ENCODE peak calls at places on chromosomes 7 and 10, in eight cellular contexts. P is A549, U is HCT116, X is HepG2, M is K562, K is endothelial cell of umbilical vein, B is H1, N is GM12878. Y is an unnamed sample.

GRCh38 chr10:72875250-72876055 is 18.1 kb upstream of the OIT3 start:
- DNase-seq in P (peak; percentile 49), U (peak; percentile 12), X (peak; percentile 18), M (peak; percentile 55), K (peak; percentile 66), B (no peak), N (no peak), Y (peak; percentile 59)

GRCh38 chr7:154638286-154638685 is 364.6 kb downstream of the PAXIP1 start:
- DNase-seq in P (no peak), U (no peak), X (no peak), M (no peak), K (no peak), B (no peak), N (no peak), Y (no peak)

GRCh38 chr7:23930312-23930711 is 220.3 kb downstream of the STK31 start:
- DNase-seq in P (no peak), U (no peak), X (no peak), M (no peak), K (no peak), B (no peak), N (no peak), Y (no peak)

GRCh38 chr7:88312061-88312663 is 5.5 kb upstream of the STEAP4 start:
- DNase-seq in P (no peak), U (no peak), X (no peak), M (no peak), K (no peak), B (no peak), N (no peak), Y (no peak)

GRCh38 chr7:151611878-151612277 is 92.2 kb upstream of the RHEB start:
- DNase-seq in P (no peak), U (no peak), X (no peak), M (no peak), K (no peak), B (no peak), N (no peak), Y (no peak)

GRCh38 chr7:155984028-155984607 is 171.9 kb upstream of the SHH start:
- DNase-seq in P (no peak), U (no peak), X (no peak), M (no peak), K (no peak), B (no peak), N (no peak), Y (no peak)

GRCh38 chr10:31475514-31475913 is 156.5 kb downstream of the ZEB1 start:
- DNase-seq in P (peak; percentile 14), U (no peak), X (no peak), M (no peak), K (no peak), B (no peak), N (no peak), Y (no peak)

GRCh38 chr7:151179287-151179860 is 7.7 kb downstream of the ASB10 start:
- DNase-seq in P (no peak), U (no peak), X (no peak), M (no peak), K (no peak), B (no peak), N (no peak), Y (no peak)

GRCh38 chr10:71613303-71613777 is 106.2 kb downstream of the C10orf105 start:
- DNase-seq in P (no peak), U (peak; percentile 12), X (no peak), M (peak; percentile 80), K (no peak), B (no peak), N (no peak), Y (no peak)

GRCh38 chr10:116960066-116960465 is 44.9 kb downstream of the SHTN1 start:
- DNase-seq in P (no peak), U (no peak), X (no peak), M (no peak), K (no peak), B (no peak), N (no peak), Y (no peak)

GRCh38 chr7:66140924-66141323 is 26.3 kb downstream of the CRCP start:
- DNase-seq in P (peak; percentile 51), U (no peak), X (no peak), M (peak; percentile 42), K (peak; percentile 64), B (no peak), N (no peak), Y (peak; percentile 56)

GRCh38 chr7:91083855-91084644 is 180.2 kb upstream of the FZD1 start:
- DNase-seq in P (no peak), U (no peak), X (no peak), M (no peak), K (peak; percentile 42), B (no peak), N (no peak), Y (no peak)

GRCh38 chr10:132179551-132180392 is 7.0 kb upstream of the DPYSL4 start:
- DNase-seq in P (peak; percentile 65), U (no peak), X (peak; percentile 27), M (no peak), K (no peak), B (no peak), N (no peak), Y (no peak)

GRCh38 chr10:121085386-121085785 is 234.2 kb downstream of the WDR11 start:
- DNase-seq in P (no peak), U (no peak), X (no peak), M (no peak), K (no peak), B (no peak), N (no peak), Y (no peak)
- TF ChIP-seq MAX in P (no peak), U (no peak), X (no peak), M (no peak), K (no peak), B (no peak), N (no peak), Y (no peak)

GRCh38 chr7:39732837-39733804 is 109.7 kb downstream of the RALA start:
- DNase-seq in P (peak; percentile 91), U (peak; percentile 87), X (peak; percentile 68), M (peak; percentile 89), K (peak; percentile 93), B (peak; percentile 99), N (peak; percentile 95), Y (peak; percentile 100)
- TF ChIP-seq POLR2A in P (peak; percentile 66), U (no peak), X (no peak), M (peak; percentile 63), K (peak; percentile 34), B (peak; percentile 61), N (peak; percentile 91), Y (peak; percentile 65)

GRCh38 chr10:18417950-18418527 is 233.3 kb downstream of the NSUN6 start:
- DNase-seq in P (no peak), U (no peak), X (no peak), M (no peak), K (no peak), B (no peak), N (no peak), Y (no peak)
- TF ChIP-seq MAX in P (no peak), U (no peak), X (no peak), M (no peak), K (no peak), B (no peak), N (no peak), Y (no peak)

GRCh38 chr7:128831994-128832879 is 2.0 kb downstream of the FLNC start:
- DNase-seq in P (no peak), U (no peak), X (no peak), M (peak; percentile 97), K (peak; percentile 29), B (peak; percentile 78), N (no peak), Y (peak; percentile 84)
- TF ChIP-seq POLR2A in P (no peak), U (no peak), X (no peak), M (peak; percentile 70), K (no peak), B (no peak), N (no peak), Y (no peak)

Y was measured in NB4.